ENCODE peak calls at places on chromosomes 1 and 21, in eight cellular contexts. L is germinal center, Q is astrocyte of the spinal cord, O is Right ventricle myocardium superior, W is GF-D8, H is 8988T, Y is left cardiac atrium, E is suprapubic skin. B is an unnamed sample.

GRCh38 chr1:23673086-23673813 is 18.4 kb upstream of the RPL11 start:
- DNase-seq in Y (peak; percentile 30), H (no peak), E (no peak), L (no peak), Q (peak; percentile 43), W (no peak), O (peak; percentile 53), B (peak; percentile 35)

GRCh38 chr21:42677339-42678117 is 24.1 kb downstream of the PDE9A start:
- DNase-seq in O (no peak), E (no peak), W (peak; percentile 99), Q (peak; percentile 84), L (no peak), H (no peak), Y (no peak), B (peak; percentile 69)

GRCh38 chr1:245216356-245217110 is 61.7 kb downstream of the KIF26B start:
- DNase-seq in E (no peak), O (no peak), H (no peak), Q (no peak), W (no peak), L (no peak), Y (no peak), B (no peak)

GRCh38 chr1:217562229-217562878 is 68.5 kb downstream of the GPATCH2 start:
- DNase-seq in O (no peak), Y (no peak), Q (peak; percentile 88), L (no peak), H (no peak), W (no peak), E (no peak), B (peak; percentile 66)

GRCh38 chr1:95309031-95309459 is 75.0 kb downstream of the RWDD3 start:
- DNase-seq in W (no peak), Q (peak; percentile 38), Y (no peak), E (no peak), H (no peak), O (no peak), L (no peak), B (no peak)

GRCh38 chr1:147636314-147636713 is 34.0 kb downstream of the ACP6 start:
- DNase-seq in H (no peak), O (no peak), Q (no peak), E (no peak), Y (no peak), W (no peak), L (no peak), B (no peak)

GRCh38 chr1:215530401-215530984 is 36.6 kb upstream of the KCTD3 start:
- DNase-seq in Q (no peak), W (peak; percentile 24), O (no peak), E (no peak), H (no peak), Y (no peak), L (no peak), B (no peak)

GRCh38 chr1:52403566-52404115 is 582 bp downstream of the ORC1 start:
- DNase-seq in Q (peak; percentile 76), L (peak; percentile 54), E (no peak), O (no peak), H (peak; percentile 13), W (peak; percentile 75), Y (no peak), B (peak; percentile 14)

GRCh38 chr21:43864313-43864805 is 664 bp upstream of the AGPAT3 start:
- DNase-seq in H (peak; percentile 68), W (no peak), E (no peak), L (peak; percentile 53), Y (peak; percentile 67), O (peak; percentile 68), Q (no peak), B (no peak)

GRCh38 chr1:34779526-34779925 is 1.5 kb upstream of the GJB3 start:
- DNase-seq in L (no peak), O (no peak), Q (no peak), W (no peak), H (peak; percentile 58), Y (no peak), E (peak; percentile 32), B (no peak)

GRCh38 chr1:173628888-173629287 is 6.2 kb upstream of the TEX50 start:
- DNase-seq in W (no peak), E (no peak), L (no peak), Q (no peak), O (no peak), Y (no peak), H (no peak), B (no peak)

GRCh38 chr1:110874303-110875215 is 1.6 kb downstream of the CD53 start:
- DNase-seq in Q (no peak), H (no peak), E (no peak), Y (no peak), W (peak; percentile 67), O (no peak), L (no peak), B (no peak)

GRCh38 chr21:40681164-40681859 is 165.6 kb downstream of the DSCAM start:
- DNase-seq in E (no peak), O (peak; percentile 64), H (no peak), Q (no peak), L (no peak), Y (no peak), W (no peak), B (no peak)